ENCODE peak calls at places on chromosome 10, in five cellular contexts. J is SK-N-SH, U is kidney, I is fibroblast of lung, M is heart left ventricle. G is an unnamed sample.

GRCh38 chr10:85447690-85448089 is 918.9 kb downstream of the GRID1 start:
- DNase-seq in J (no peak), U (no peak), I (no peak), M (no peak), G (no peak)

GRCh38 chr10:64215088-64215487 is 693.9 kb downstream of the REEP3 start:
- DNase-seq in J (no peak), U (no peak), I (no peak), M (no peak), G (no peak)

GRCh38 chr10:73940634-73941221 is 29.8 kb downstream of the PLAU start:
- DNase-seq in J (peak; percentile 91), U (peak; percentile 94), I (peak; percentile 54), M (peak; percentile 89), G (peak; percentile 91)

GRCh38 chr10:64648915-64649314 is 1127.7 kb downstream of the REEP3 start:
- DNase-seq in J (no peak), U (no peak), I (no peak), M (no peak), G (peak; percentile 22)

GRCh38 chr10:71649631-71650030 is 69.9 kb downstream of the C10orf105 start:
- DNase-seq in J (no peak), U (no peak), I (no peak), M (no peak), G (no peak)

GRCh38 chr10:126640391-126640790 is 30.1 kb downstream of the C10orf90 start:
- DNase-seq in J (no peak), U (no peak), I (peak; percentile 23), M (no peak), G (no peak)

GRCh38 chr10:71039551-71039950 is 151.2 kb upstream of the PCBD1 start:
- DNase-seq in J (no peak), U (no peak), I (no peak), M (no peak), G (no peak)

GRCh38 chr10:42864575-42864974 is 82.0 kb downstream of the BMS1 start:
- DNase-seq in J (peak; percentile 41), U (peak; percentile 57), I (no peak), M (no peak), G (peak; percentile 43)

GRCh38 chr10:126133906-126134703 is 237.7 kb downstream of the FANK1 start:
- DNase-seq in J (no peak), U (no peak), I (peak; percentile 80), M (no peak), G (no peak)

GRCh38 chr10:43667317-43667731 is 18.6 kb upstream of the ZNF32 start:
- DNase-seq in J (peak; percentile 86), U (no peak), I (peak; percentile 43), M (no peak), G (no peak)

GRCh38 chr10:100020161-100020882 is 10.6 kb upstream of the DNMBP start:
- DNase-seq in J (no peak), U (no peak), I (no peak), M (no peak), G (no peak)

GRCh38 chr10:30750971-30751677 is 121.6 kb upstream of the LYZL2 start:
- DNase-seq in J (no peak), U (no peak), I (no peak), M (no peak), G (no peak)

GRCh38 chr10:130661419-130661818 is 525.2 kb downstream of the GLRX3 start:
- DNase-seq in J (no peak), U (no peak), I (no peak), M (no peak), G (no peak)

GRCh38 chr10:47329905-47330304 is 7.7 kb downstream of the GDF2 start:
- DNase-seq in J (no peak), U (peak; percentile 39), I (no peak), M (no peak), G (no peak)

GRCh38 chr10:107813396-107813795 is 648.9 kb upstream of the SORCS1 start:
- DNase-seq in J (no peak), U (no peak), I (no peak), M (no peak), G (no peak)

GRCh38 chr10:31808258-31809218 is 120.1 kb downstream of the ARHGAP12 start:
- DNase-seq in J (peak; percentile 32), U (no peak), I (peak; percentile 70), M (peak; percentile 30), G (peak; percentile 25)

GRCh38 chr10:124559372-124560132 is 97.9 kb downstream of the LHPP start:
- DNase-seq in J (no peak), U (peak; percentile 64), I (no peak), M (no peak), G (no peak)

GRCh38 chr10:1736180-1736971 is 949 bp downstream of the ADARB2 start:
- DNase-seq in J (peak; percentile 63), U (no peak), I (no peak), M (no peak), G (no peak)

GRCh38 chr10:108597031-108597430 is 1326.3 kb downstream of the XPNPEP1 start:
- DNase-seq in J (no peak), U (no peak), I (peak; percentile 79), M (no peak), G (no peak)

GRCh38 chr10:55460008-55460407 is 659.0 kb upstream of the PCDH15 start:
- DNase-seq in J (no peak), U (no peak), I (no peak), M (no peak), G (no peak)

GRCh38 chr10:82453678-82454293 is 578.8 kb downstream of the NRG3 start:
- DNase-seq in J (peak; percentile 15), U (no peak), I (no peak), M (no peak), G (no peak)

GRCh38 chr10:86968271-86968993 is at the start of gene ADIRF:
- DNase-seq in J (no peak), U (peak; percentile 92), I (no peak), M (peak; percentile 72), G (peak; percentile 82)

GRCh38 chr10:103549349-103549685 is 55.8 kb downstream of the NEURL1 start:
- DNase-seq in J (peak; percentile 3), U (no peak), I (no peak), M (no peak), G (no peak)

GRCh38 chr10:103514244-103514643 is 20.7 kb downstream of the NEURL1 start:
- DNase-seq in J (peak; percentile 2), U (peak; percentile 39), I (no peak), M (no peak), G (no peak)

GRCh38 chr10:122986340-122986739 is 6.1 kb downstream of the PSTK start:
- DNase-seq in J (no peak), U (no peak), I (peak; percentile 10), M (no peak), G (no peak)

GRCh38 chr10:18651324-18652007 is at the start of gene NSUN6:
- DNase-seq in J (peak; percentile 82), U (peak; percentile 97), I (peak; percentile 88), M (peak; percentile 90), G (peak; percentile 93)

GRCh38 chr10:125096371-125096770 is 64.0 kb downstream of the CTBP2 start:
- DNase-seq in J (no peak), U (no peak), I (peak; percentile 45), M (no peak), G (no peak)

GRCh38 chr10:13351340-13351915 is 3.3 kb upstream of the SEPHS1 start:
- DNase-seq in J (no peak), U (no peak), I (no peak), M (no peak), G (no peak)

GRCh38 chr10:78617633-78618032 is 451.1 kb upstream of the ZMIZ1 start:
- DNase-seq in J (no peak), U (no peak), I (no peak), M (no peak), G (no peak)

DNA sequence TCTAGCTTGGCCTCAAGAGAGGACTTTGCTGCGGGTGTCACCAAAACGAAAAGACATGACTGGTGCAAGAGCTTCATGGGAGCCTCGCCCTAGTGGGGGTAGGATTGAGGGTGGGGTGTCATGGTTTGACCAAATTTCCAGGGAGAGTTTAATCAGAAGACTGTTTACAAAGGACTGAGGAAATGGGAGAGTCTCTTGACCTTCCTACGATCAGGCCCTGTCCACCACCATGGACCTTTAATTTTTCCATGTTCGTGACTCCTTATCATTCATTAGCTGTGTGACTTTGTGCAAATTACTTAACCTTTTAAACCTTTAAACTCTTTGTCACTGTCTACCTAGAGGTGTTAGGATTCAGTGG is 23.0 kb downstream of the AKR1E2 start:
- DNase-seq in J (no peak), U (no peak), I (no peak), M (no peak), G (no peak)
- H3K27ac ChIP-seq in J (no peak overlapping the region), U (no peak overlapping the region), I (no peak overlapping the region), M (no peak overlapping the region), G (no peak overlapping the region)

GRCh38 chr10:48656928-48657327 is 27.7 kb upstream of the WDFY4 start:
- DNase-seq in J (no peak), U (no peak), I (no peak), M (no peak), G (no peak)

GRCh38 chr10:48658243-48658888 is 26.3 kb upstream of the WDFY4 start:
- DNase-seq in J (peak; percentile 78), U (peak; percentile 85), I (peak; percentile 36), M (peak; percentile 63), G (peak; percentile 81)

GRCh38 chr10:48661441-48661840 is 23.2 kb upstream of the WDFY4 start:
- DNase-seq in J (no peak), U (no peak), I (no peak), M (no peak), G (no peak)

GRCh38 chr10:48658889-48659269 is 25.8 kb upstream of the WDFY4 start:
- DNase-seq in J (no peak), U (no peak), I (no peak), M (no peak), G (no peak)

DNA sequence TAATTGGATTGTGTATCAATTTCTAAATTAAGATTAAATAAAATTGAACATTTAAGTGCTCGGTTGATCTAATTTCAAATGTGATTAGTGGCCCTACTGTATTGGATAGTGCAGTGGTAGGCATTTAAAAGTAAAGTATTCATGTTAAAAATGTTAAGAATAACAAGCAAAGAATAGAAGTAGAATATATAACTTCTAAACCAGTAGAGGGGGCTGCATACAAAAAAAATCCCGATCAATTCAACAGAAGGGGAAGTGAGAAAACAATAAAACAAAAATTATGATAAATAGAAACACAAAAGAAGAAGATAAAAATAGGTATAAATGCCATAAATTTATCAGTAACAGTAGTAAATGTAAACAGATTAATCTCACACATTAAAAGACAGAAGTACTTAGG is 24.9 kb upstream of the WDFY4 start:
- DNase-seq in J (peak; percentile 48), U (no peak), I (no peak), M (no peak), G (no peak)
- TF ChIP-seq CTCF in J (peak; percentile 64), U (peak; percentile 21), I (no peak), M (peak; percentile 37), G (no peak)

DNA sequence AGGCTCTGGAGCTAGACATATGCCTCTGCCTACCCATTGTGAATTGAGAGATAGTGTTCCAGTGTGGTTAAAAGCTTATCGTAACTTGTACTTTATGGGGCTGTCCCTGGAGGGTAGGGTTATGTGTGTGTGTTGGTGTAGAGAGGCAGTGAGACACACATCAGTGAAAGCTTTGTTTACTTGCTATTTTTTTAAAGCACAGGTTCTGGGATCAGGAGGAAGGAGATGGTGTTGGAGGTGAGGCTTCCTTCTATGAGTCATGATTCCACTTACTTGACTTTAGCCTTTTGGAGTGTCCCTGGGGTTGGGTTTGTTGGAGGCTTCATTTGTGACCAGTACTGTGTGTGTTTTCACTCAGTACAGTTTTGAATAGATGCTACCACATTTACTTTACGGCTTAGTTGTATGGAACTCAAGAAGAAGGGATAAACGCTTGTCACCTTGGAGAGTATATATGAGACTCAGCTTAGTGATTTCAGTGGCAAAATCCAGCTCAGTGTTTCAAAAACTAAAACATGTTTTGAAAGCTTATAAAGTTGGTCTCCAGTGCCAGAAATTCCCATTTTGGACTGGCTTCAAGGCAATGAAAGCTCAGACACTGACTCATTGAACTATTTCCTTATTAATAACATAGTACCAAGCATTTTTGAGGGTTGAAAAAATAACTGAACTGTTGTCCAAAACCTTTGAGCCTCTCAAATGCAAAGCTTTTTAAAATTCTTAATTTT is 106.2 kb downstream of the PLXDC2 start:
- DNase-seq in J (no peak), U (no peak), I (peak; percentile 91), M (peak; percentile 44), G (no peak)
- H3K27ac ChIP-seq in J (peak overlapping the region; percentile 90), U (peak overlapping the region; percentile 45), I (no peak overlapping the region), M (peak overlapping the region; percentile 56), G (peak overlapping the region; percentile 78)

GRCh38 chr10:94173594-94173993 is 179.9 kb downstream of the PLCE1 start:
- DNase-seq in J (no peak), U (no peak), I (no peak), M (no peak), G (no peak)
- TF ChIP-seq CTCF in J (no peak), U (no peak), I (no peak), M (no peak), G (no peak)